ENCODE peak calls at places on chromosomes 3 and 15, in five cellular contexts. One of them, this sample, is unnamed.
A peak's percentile ranks its signal among the peaks of the same experiment; 100 is the strongest.

GRCh38 chr3:151182349-151183079 is 20.5 kb downstream of the GPR171 start:
- DNase-seq in ovary: no peak
- DNase-seq in T-cell: no peak
- DNase-seq in A172: no peak
- DNase-seq in KBM-7: no peak
- DNase-seq in this sample: no peak

GRCh38 chr3:13120928-13121552 is 47.8 kb upstream of the IQSEC1 start:
- DNase-seq in ovary: no peak
- DNase-seq in T-cell: no peak
- DNase-seq in A172: no peak
- DNase-seq in KBM-7: no peak
- DNase-seq in this sample: no peak

GRCh38 chr15:61750271-61751084 is 309.8 kb downstream of the VPS13C start:
- DNase-seq in ovary: no peak
- DNase-seq in T-cell: no peak
- DNase-seq in A172: no peak
- DNase-seq in KBM-7: no peak
- DNase-seq in this sample: no peak

GRCh38 chr3:24496529-24497482 is 2.2 kb upstream of the THRB start:
- DNase-seq in ovary: peak; percentile 70
- DNase-seq in T-cell: no peak
- DNase-seq in A172: peak; percentile 16
- DNase-seq in KBM-7: no peak
- DNase-seq in this sample: peak; percentile 86

GRCh38 chr3:189338366-189338765 is 166.6 kb downstream of the TPRG1 start:
- DNase-seq in ovary: no peak
- DNase-seq in T-cell: no peak
- DNase-seq in A172: no peak
- DNase-seq in KBM-7: no peak
- DNase-seq in this sample: no peak

GRCh38 chr3:65391068-65391467 is 647.6 kb downstream of the MAGI1 start:
- DNase-seq in ovary: no peak
- DNase-seq in T-cell: no peak
- DNase-seq in A172: no peak
- DNase-seq in KBM-7: no peak
- DNase-seq in this sample: no peak

GRCh38 chr3:138469869-138470268 is 35.5 kb downstream of the ESYT3 start:
- DNase-seq in ovary: no peak
- DNase-seq in T-cell: no peak
- DNase-seq in A172: no peak
- DNase-seq in KBM-7: no peak
- DNase-seq in this sample: no peak

GRCh38 chr3:170740726-170741591 is 129.0 kb downstream of the RPL22L1 start:
- DNase-seq in ovary: peak; percentile 70
- DNase-seq in T-cell: no peak
- DNase-seq in A172: peak; percentile 82
- DNase-seq in KBM-7: no peak
- DNase-seq in this sample: no peak

GRCh38 chr15:70197318-70197944 is 99.7 kb upstream of the TLE3 start:
- DNase-seq in ovary: no peak
- DNase-seq in T-cell: no peak
- DNase-seq in A172: peak; percentile 19
- DNase-seq in KBM-7: no peak
- DNase-seq in this sample: no peak

GRCh38 chr3:143121240-143122088 is 1.9 kb downstream of the CHST2 start:
- DNase-seq in ovary: peak; percentile 67
- DNase-seq in T-cell: peak; percentile 74
- DNase-seq in A172: no peak
- DNase-seq in KBM-7: peak; percentile 19
- DNase-seq in this sample: no peak

GRCh38 chr3:73512095-73512494 is 112.6 kb downstream of the PDZRN3 start:
- DNase-seq in ovary: no peak
- DNase-seq in T-cell: no peak
- DNase-seq in A172: no peak
- DNase-seq in KBM-7: no peak
- DNase-seq in this sample: no peak

GRCh38 chr3:138747229-138747628 is 87.5 kb downstream of the PIK3CB start:
- DNase-seq in ovary: no peak
- DNase-seq in T-cell: no peak
- DNase-seq in A172: no peak
- DNase-seq in KBM-7: peak; percentile 25
- DNase-seq in this sample: no peak

GRCh38 chr15:85757939-85758654 is 36.6 kb downstream of the KLHL25 start:
- DNase-seq in ovary: peak; percentile 28
- DNase-seq in T-cell: no peak
- DNase-seq in A172: no peak
- DNase-seq in KBM-7: no peak
- DNase-seq in this sample: no peak

This sample was measured in OCI-M1.